ENCODE peak calls at places on chromosomes 5 and 9, in seven cellular contexts. One of them, this sample, is unnamed.

GRCh38 chr5:151632524-151632923 is 41.4 kb upstream of the FAT2 start:
- DNase-seq in IMR-90: no peak
- DNase-seq in HTR-8/SVneo: no peak
- DNase-seq in activated CD4-positive, alpha-beta T cell treated with anti-CD3 and anti-CD28 coated beads for 36 hours: no peak
- DNase-seq in iris pigment epithelial cell: no peak
- DNase-seq in astrocyte of the spinal cord: no peak
- DNase-seq in NCI-H748 treated with DMSO at 0.1 percent for 48 hours: no peak
- DNase-seq in this sample: no peak

GRCh38 chr9:16112116-16112515 is 559.3 kb downstream of the CCDC171 start:
- DNase-seq in activated CD4-positive, alpha-beta T cell treated with anti-CD3 and anti-CD28 coated beads for 36 hours: no peak
- DNase-seq in HTR-8/SVneo: no peak
- DNase-seq in NCI-H748 treated with DMSO at 0.1 percent for 48 hours: no peak
- DNase-seq in IMR-90: no peak
- DNase-seq in iris pigment epithelial cell: no peak
- DNase-seq in astrocyte of the spinal cord: no peak
- DNase-seq in this sample: no peak

GRCh38 chr5:126031989-126032716 is 391.1 kb upstream of the GRAMD2B start:
- DNase-seq in HTR-8/SVneo: no peak
- DNase-seq in IMR-90: peak; percentile 35
- DNase-seq in iris pigment epithelial cell: peak; percentile 64
- DNase-seq in astrocyte of the spinal cord: peak; percentile 87
- DNase-seq in activated CD4-positive, alpha-beta T cell treated with anti-CD3 and anti-CD28 coated beads for 36 hours: no peak
- DNase-seq in NCI-H748 treated with DMSO at 0.1 percent for 48 hours: peak; percentile 41
- DNase-seq in this sample: peak; percentile 85

GRCh38 chr9:15250013-15250412 is 57.0 kb downstream of the TTC39B start:
- DNase-seq in activated CD4-positive, alpha-beta T cell treated with anti-CD3 and anti-CD28 coated beads for 36 hours: no peak
- DNase-seq in HTR-8/SVneo: no peak
- DNase-seq in astrocyte of the spinal cord: no peak
- DNase-seq in NCI-H748 treated with DMSO at 0.1 percent for 48 hours: no peak
- DNase-seq in iris pigment epithelial cell: no peak
- DNase-seq in IMR-90: no peak
- DNase-seq in this sample: no peak

GRCh38 chr9:135978650-135979461 is 17.7 kb upstream of the UBAC1 start:
- DNase-seq in activated CD4-positive, alpha-beta T cell treated with anti-CD3 and anti-CD28 coated beads for 36 hours: peak; percentile 62
- DNase-seq in IMR-90: no peak
- DNase-seq in iris pigment epithelial cell: no peak
- DNase-seq in HTR-8/SVneo: no peak
- DNase-seq in astrocyte of the spinal cord: no peak
- DNase-seq in NCI-H748 treated with DMSO at 0.1 percent for 48 hours: no peak
- DNase-seq in this sample: no peak

GRCh38 chr9:1913931-1914330 is 101.2 kb upstream of the SMARCA2 start:
- DNase-seq in iris pigment epithelial cell: no peak
- DNase-seq in IMR-90: no peak
- DNase-seq in HTR-8/SVneo: no peak
- DNase-seq in activated CD4-positive, alpha-beta T cell treated with anti-CD3 and anti-CD28 coated beads for 36 hours: no peak
- DNase-seq in astrocyte of the spinal cord: no peak
- DNase-seq in NCI-H748 treated with DMSO at 0.1 percent for 48 hours: no peak
- DNase-seq in this sample: no peak

GRCh38 chr5:150254363-150255154 is 35.0 kb downstream of the CAMK2A start:
- DNase-seq in iris pigment epithelial cell: no peak
- DNase-seq in IMR-90: no peak
- DNase-seq in NCI-H748 treated with DMSO at 0.1 percent for 48 hours: no peak
- DNase-seq in HTR-8/SVneo: no peak
- DNase-seq in astrocyte of the spinal cord: no peak
- DNase-seq in activated CD4-positive, alpha-beta T cell treated with anti-CD3 and anti-CD28 coated beads for 36 hours: no peak
- DNase-seq in this sample: no peak

GRCh38 chr9:84668204-84669007 is 1.1 kb upstream of the NTRK2 start:
- DNase-seq in HTR-8/SVneo: peak; percentile 13
- DNase-seq in iris pigment epithelial cell: peak; percentile 25
- DNase-seq in NCI-H748 treated with DMSO at 0.1 percent for 48 hours: peak; percentile 80
- DNase-seq in IMR-90: peak; percentile 19
- DNase-seq in astrocyte of the spinal cord: peak; percentile 63
- DNase-seq in activated CD4-positive, alpha-beta T cell treated with anti-CD3 and anti-CD28 coated beads for 36 hours: peak; percentile 81
- DNase-seq in this sample: peak; percentile 58

GRCh38 chr5:139831624-139832023 is 36.0 kb downstream of the PSD2 start:
- DNase-seq in NCI-H748 treated with DMSO at 0.1 percent for 48 hours: no peak
- DNase-seq in IMR-90: no peak
- DNase-seq in HTR-8/SVneo: no peak
- DNase-seq in iris pigment epithelial cell: no peak
- DNase-seq in astrocyte of the spinal cord: no peak
- DNase-seq in activated CD4-positive, alpha-beta T cell treated with anti-CD3 and anti-CD28 coated beads for 36 hours: no peak
- DNase-seq in this sample: no peak

This sample was measured in cardiac fibroblast.